ENCODE peak calls at places on chromosomes 2 and 18, in nine cellular contexts. E is ascending aorta, V is pancreas, J is astrocyte, X is PC-9, P is tibial artery, T is hepatocyte, W is HCT116, G is IMR-90. U is an unnamed sample.

GRCh38 chr2:217216316-217216715 is 356.5 kb upstream of the TNP1 start:
- DNase-seq in E (no peak), V (no peak), J (no peak), X (no peak), P (no peak), T (no peak), W (no peak), G (no peak), U (no peak)

GRCh38 chr18:3605562-3606443 is 155.8 kb downstream of the TGIF1 start:
- DNase-seq in E (no peak), V (no peak), J (peak; percentile 52), X (peak; percentile 38), P (no peak), T (peak; percentile 38), W (no peak), G (peak; percentile 62), U (peak; percentile 39)

GRCh38 chr2:105403785-105404698 is 5.2 kb upstream of the FHL2 start:
- DNase-seq in E (peak; percentile 73), V (no peak), J (peak; percentile 99), X (peak; percentile 98), P (no peak), T (peak; percentile 61), W (peak; percentile 93), G (peak; percentile 94), U (peak; percentile 75)

GRCh38 chr2:1686784-1687105 is 57.6 kb downstream of the PXDN start:
- DNase-seq in E (no peak), V (no peak), J (peak; percentile 97), X (no peak), P (no peak), T (peak; percentile 6), W (no peak), G (peak; percentile 80), U (peak; percentile 79)

GRCh38 chr18:2096581-2096980 is 474.7 kb downstream of the METTL4 start:
- DNase-seq in E (no peak), V (no peak), J (peak; percentile 3), X (no peak), P (no peak), T (no peak), W (no peak), G (no peak), U (no peak)

GRCh38 chr2:208235860-208236259 is 19.0 kb downstream of the IDH1 start:
- DNase-seq in E (no peak), V (no peak), J (no peak), X (no peak), P (no peak), T (no peak), W (no peak), G (no peak), U (no peak)

GRCh38 chr2:43224571-43225092 is 1.8 kb downstream of the ZFP36L2 start:
- DNase-seq in E (no peak), V (no peak), J (peak; percentile 18), X (no peak), P (no peak), T (peak; percentile 54), W (no peak), G (peak; percentile 17), U (peak; percentile 8)

GRCh38 chr2:167487728-167488127 is 599.4 kb downstream of the XIRP2 start:
- DNase-seq in E (no peak), V (no peak), J (no peak), X (no peak), P (no peak), T (no peak), W (no peak), G (no peak), U (no peak)

GRCh38 chr2:120525056-120526046 is 179.4 kb downstream of the INHBB start:
- DNase-seq in E (no peak), V (no peak), J (no peak), X (peak; percentile 77), P (no peak), T (peak; percentile 55), W (no peak), G (no peak), U (no peak)
- H3K4me3 ChIP-seq in E (no peak overlapping the region), V (no peak overlapping the region), J (no peak overlapping the region), X (no peak overlapping the region), P (no peak overlapping the region), T (no peak overlapping the region), W (no peak overlapping the region), G (no peak overlapping the region), U (no peak overlapping the region)

GRCh38 chr2:3682811-3683210 is 20.6 kb upstream of the DCDC2C start:
- DNase-seq in E (no peak), V (no peak), J (no peak), X (no peak), P (no peak), T (no peak), W (no peak), G (no peak), U (peak; percentile 14)
- H3K27ac ChIP-seq in E (no peak overlapping the region), V (no peak overlapping the region), J (no peak overlapping the region), X (no peak overlapping the region), P (no peak overlapping the region), T (no peak overlapping the region), W (no peak overlapping the region), G (no peak overlapping the region), U (no peak overlapping the region)

GRCh38 chr2:15943378-15943851 is 3.1 kb downstream of the MYCN start:
- DNase-seq in E (no peak), V (no peak), J (no peak), X (no peak), P (no peak), T (peak; percentile 80), W (no peak), G (no peak), U (no peak)
- TF ChIP-seq CTCF in E (no peak), V (no peak), J (peak; percentile 14), X (no peak), P (no peak), T (peak; percentile 79), W (peak; percentile 48), G (no peak), U (no peak)

DNA sequence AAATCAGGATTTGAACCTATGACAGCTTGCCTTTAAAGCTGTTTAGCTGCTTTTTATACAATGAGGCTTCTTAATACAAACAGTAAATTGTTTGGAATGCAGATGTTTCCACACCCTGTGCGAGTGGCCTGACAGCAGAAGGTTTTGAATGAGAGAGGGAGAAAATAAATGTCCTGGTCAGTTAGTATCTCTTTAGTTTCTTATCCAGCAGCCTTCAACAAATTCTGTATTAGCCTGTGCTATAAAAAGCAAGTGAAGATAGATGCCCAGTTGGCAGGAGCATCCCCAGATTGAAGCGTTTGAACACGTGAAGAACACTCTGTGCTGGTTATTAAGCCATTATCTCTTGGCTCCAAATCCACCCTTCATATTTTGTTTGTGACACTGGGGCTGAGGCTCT is 70.6 kb downstream of the CERS6 start:
- DNase-seq in E (no peak), V (no peak), J (no peak), X (no peak), P (peak; percentile 67), T (peak; percentile 38), W (no peak), G (no peak), U (no peak)
- H3K4me3 ChIP-seq in E (no peak overlapping the region), V (no peak overlapping the region), J (no peak overlapping the region), X (no peak overlapping the region), P (no peak overlapping the region), T (no peak overlapping the region), W (no peak overlapping the region), G (no peak overlapping the region), U (no peak overlapping the region)

U was measured in brain microvascular endothelial cell.